ENCODE peak calls at places on chromosomes 13 and 19, in four cellular contexts. E is HL-60, W is GM12878, P is K562. U is an unnamed sample.

GRCh38 chr19:30640266-30640965 is 268.2 kb downstream of the ZNF536 start:
- DNase-seq in E (no peak), P (no peak), W (no peak), U (no peak)

GRCh38 chr19:55075366-55075998 is at the start of gene EPS8L1:
- DNase-seq in P (no peak), W (no peak), E (peak; percentile 71), U (no peak)

GRCh38 chr13:35164324-35164932 is 222.4 kb downstream of the NBEA start:
- DNase-seq in E (peak; percentile 1), P (peak; percentile 15), W (peak; percentile 40), U (no peak)

GRCh38 chr13:99275093-99275469 is 16.9 kb upstream of the GPR18 start:
- DNase-seq in E (no peak), W (no peak), P (no peak), U (no peak)

GRCh38 chr13:41751277-41751676 is 209.6 kb downstream of the VWA8 start:
- DNase-seq in P (peak; percentile 25), W (no peak), E (no peak), U (no peak)

GRCh38 chr13:79772811-79773210 is 291.9 kb downstream of the NDFIP2 start:
- DNase-seq in W (no peak), E (no peak), P (no peak), U (no peak)

GRCh38 chr19:49497047-49497789 is 984 bp downstream of the RPS11 start:
- DNase-seq in W (no peak), P (peak; percentile 56), E (peak; percentile 82), U (no peak)

GRCh38 chr19:37874784-37875183 is 31.6 kb downstream of the WDR87 start:
- DNase-seq in E (no peak), W (no peak), P (no peak), U (no peak)

GRCh38 chr19:5628919-5629481 is 6.1 kb downstream of the SAFB start:
- DNase-seq in W (no peak), P (no peak), E (no peak), U (no peak)

GRCh38 chr19:14383898-14384669 is 2.8 kb downstream of the ADGRE5 start:
- DNase-seq in W (no peak), E (peak; percentile 95), P (peak; percentile 65), U (no peak)

GRCh38 chr13:105213512-105213911 is 1322.0 kb downstream of the EFNB2 start:
- DNase-seq in P (no peak), E (no peak), W (no peak), U (no peak)

GRCh38 chr13:53032849-53033248 is 4.2 kb downstream of the OLFM4 start:
- DNase-seq in P (no peak), E (no peak), W (no peak), U (no peak)

GRCh38 chr19:30629086-30629485 is 256.9 kb downstream of the ZNF536 start:
- DNase-seq in E (no peak), W (no peak), P (no peak), U (no peak)

GRCh38 chr19:7869910-7870511 is 4.2 kb downstream of the PRR36 start:
- DNase-seq in W (no peak), P (peak; percentile 70), E (no peak), U (no peak)

GRCh38 chr13:43732726-43733125 is 54.0 kb downstream of the ENOX1 start:
- DNase-seq in W (no peak), E (no peak), P (no peak), U (no peak)

GRCh38 chr13:110582421-110582954 is 21.0 kb upstream of the RAB20 start:
- DNase-seq in E (no peak), P (no peak), W (no peak), U (no peak)

GRCh38 chr13:109761695-109762094 is 24.7 kb downstream of the IRS2 start:
- DNase-seq in W (no peak), P (no peak), E (no peak), U (no peak)

GRCh38 chr13:50080856-50081105 is 65.5 kb downstream of the KCNRG start:
- DNase-seq in P (no peak), W (no peak), E (no peak), U (no peak)

DNA sequence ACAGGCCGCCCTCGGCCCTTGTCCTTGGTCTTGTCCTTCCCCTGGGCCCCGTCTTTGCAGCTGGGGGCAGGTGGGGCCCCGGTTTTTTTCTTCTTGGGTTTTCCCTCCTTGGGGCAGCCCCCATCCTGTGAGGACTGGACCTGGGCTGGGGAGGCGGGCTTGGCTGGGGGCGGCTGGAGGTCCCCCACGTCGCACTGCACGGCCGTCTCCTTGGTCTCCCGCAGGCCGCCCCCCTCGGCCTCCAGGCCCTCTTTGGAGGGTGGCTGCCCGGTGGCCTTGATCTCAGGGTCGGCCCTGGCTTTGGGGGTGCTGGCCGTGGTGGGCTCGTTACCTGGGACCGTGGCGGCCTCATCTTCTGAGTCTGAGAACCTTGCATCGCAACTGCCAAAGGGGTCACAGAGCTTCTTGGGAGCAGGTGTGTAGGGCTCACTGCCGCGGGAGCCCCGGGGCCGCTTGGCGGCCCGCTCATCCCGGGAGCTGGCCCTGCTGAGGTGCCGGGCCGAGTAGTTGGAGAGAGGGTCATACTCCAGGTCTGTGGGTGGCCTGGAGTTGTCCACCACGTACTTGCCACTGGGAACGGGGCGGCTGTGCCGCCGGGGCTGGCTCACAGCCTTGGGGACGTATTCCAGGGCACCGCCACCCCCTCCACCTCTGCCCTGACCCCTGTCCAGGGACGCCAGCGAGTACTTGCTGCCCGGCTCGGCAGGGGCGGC is 15.6 kb upstream of the ATP8B3 start:
- DNase-seq in P (no peak), E (no peak), W (no peak), U (no peak)
- TF ChIP-seq SPI1 in P (no peak), E (no peak), W (no peak), U (no peak)

GRCh38 chr19:35039881-35040456 is 1.6 kb upstream of the HPN start:
- DNase-seq in E (no peak), W (no peak), P (no peak), U (no peak)

GRCh38 chr19:35040826-35041547 is 534 bp upstream of the HPN start:
- DNase-seq in E (no peak), W (no peak), P (peak; percentile 84), U (no peak)

GRCh38 chr19:35040474-35040825 is 1.1 kb upstream of the HPN start:
- DNase-seq in P (no peak), E (no peak), W (no peak), U (no peak)

GRCh38 chr19:35038623-35039512 is 2.7 kb upstream of the HPN start:
- DNase-seq in P (no peak), W (no peak), E (no peak), U (no peak)

GRCh38 chr19:35037716-35038622 is 3.6 kb upstream of the HPN start:
- DNase-seq in E (no peak), W (peak; percentile 30), P (no peak), U (peak; percentile 70)
- TF ChIP-seq SPI1 in E (no peak), W (peak; percentile 13), P (no peak), U (peak; percentile 47)

DNA sequence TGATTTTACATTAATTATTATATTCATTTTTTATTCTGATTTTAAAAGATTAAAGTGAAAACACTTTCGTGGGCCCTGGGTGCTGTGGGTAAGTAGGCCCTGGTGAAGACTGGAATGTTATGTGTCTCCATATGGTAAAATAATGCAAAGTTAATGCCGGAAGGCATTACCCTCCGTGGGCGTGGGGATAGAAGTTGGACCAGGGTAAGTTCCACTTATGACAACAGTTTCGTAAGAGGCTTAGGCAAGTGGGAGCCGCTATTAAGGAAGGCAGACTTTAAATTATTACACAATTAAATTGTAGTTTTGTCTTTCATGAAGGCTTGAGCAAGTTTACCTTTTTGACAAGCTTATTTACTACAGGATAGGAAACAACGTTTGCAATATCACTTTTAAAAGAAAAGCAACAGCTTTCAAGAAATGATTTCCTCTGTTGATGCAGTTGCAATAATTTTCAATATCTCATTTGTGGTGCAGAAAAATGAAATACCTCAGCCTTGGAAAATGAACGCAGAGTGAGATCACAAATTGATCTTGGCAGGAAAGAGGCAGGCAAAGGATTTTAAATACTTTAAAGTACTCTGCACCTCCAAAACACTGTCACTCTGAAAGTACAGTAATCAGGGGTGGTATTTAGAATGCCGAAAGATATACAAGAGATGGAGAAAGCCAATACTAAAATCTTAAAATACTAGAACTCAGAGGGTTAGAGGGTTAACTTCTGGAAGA is 310.5 kb downstream of the DCT start:
- DNase-seq in W (no peak), P (no peak), E (no peak), U (no peak)
- TF ChIP-seq SPI1 in W (no peak), P (no peak), E (no peak), U (no peak)

DNA sequence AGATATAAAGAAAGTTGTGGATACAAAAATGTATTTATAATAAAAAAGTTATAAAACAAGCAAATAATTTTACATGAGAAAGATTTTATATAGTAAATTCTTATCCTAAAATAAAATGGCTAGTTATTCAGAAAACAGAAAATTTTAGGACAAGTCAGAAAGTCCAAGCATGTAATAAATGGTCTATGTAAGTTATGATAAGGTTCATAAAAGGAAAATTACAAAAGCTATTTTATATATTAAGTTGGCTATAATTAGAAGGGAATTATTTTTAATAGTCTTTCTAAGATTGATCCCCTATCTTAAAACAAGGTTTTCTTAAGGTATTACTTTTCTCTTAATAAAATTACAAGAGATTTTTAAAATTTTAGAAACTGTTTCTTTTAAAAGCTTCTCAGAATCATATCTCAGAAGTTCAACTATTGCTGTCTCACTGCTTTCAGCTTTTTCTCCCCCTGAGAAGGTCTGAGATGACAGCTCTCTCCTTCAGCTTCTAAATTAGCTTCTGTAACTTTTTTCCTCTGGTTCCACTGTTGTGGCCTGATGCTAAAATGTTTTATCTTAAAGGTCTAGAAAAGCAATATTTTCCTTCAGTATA is 8.7 kb downstream of the CCDC169 start:
- DNase-seq in W (no peak), P (no peak), E (no peak), U (no peak)
- TF ChIP-seq SPI1 in W (no peak), P (no peak), E (no peak), U (no peak)

DNA sequence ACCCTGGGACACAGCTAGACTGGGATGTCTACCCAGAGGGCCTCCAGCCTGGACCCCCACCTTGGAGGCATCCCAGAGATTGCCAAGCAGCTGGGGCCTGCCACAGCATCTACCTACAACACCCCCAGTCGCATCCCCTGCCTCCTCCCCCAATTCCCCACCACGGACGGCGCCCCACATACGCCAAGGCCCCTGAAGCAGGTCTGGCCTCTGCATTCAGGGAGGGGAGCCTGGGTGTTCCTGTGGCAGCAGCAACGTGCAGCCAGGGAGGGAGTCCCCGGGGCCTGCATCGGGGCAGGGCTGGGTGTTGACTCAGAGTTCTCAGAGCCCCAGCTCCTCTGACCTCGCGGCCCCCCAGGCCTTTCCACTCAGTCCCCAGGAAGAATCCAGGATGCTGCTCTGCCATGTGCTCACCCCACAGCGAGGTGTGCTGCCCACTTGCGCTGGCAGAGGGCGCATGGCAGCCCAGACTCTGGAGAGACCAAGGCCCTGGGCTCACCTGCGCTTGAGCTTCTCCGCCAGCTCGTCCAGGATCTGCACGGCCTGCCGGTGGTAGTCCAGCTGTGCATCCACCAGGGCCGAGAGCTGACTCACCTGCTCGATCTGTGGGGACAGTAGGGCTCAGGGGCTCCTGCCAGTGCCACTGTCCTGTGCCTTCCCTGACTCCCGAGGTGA is 19.6 kb downstream of the MPND start:
- DNase-seq in W (no peak), E (no peak), P (no peak), U (no peak)
- TF ChIP-seq SPI1 in W (no peak), E (no peak), P (no peak), U (no peak)

GRCh38 chr13:102907016-102907756 is 61.4 kb downstream of the ERCC5 start:
- DNase-seq in W (peak; percentile 25), P (no peak), E (no peak), U (no peak)
- TF ChIP-seq SPI1 in W (no peak), P (no peak), E (no peak), U (no peak)